ENCODE peak calls at places on chromosomes 7 and 10, in four cellular contexts. A is NCI-H524, J is A549, L is GM20000. G is an unnamed sample.

GRCh38 chr10:113616244-113617074 is 47.4 kb downstream of the NRAP start:
- DNase-seq in A (peak), J (peak), L (no peak), G (no peak)

GRCh38 chr7:351681-352480 is 61.9 kb downstream of the FOXL3 start:
- DNase-seq in A (no peak), J (no peak), L (no peak), G (no peak)

GRCh38 chr7:133682364-133683181 is 429.7 kb downstream of the EXOC4 start:
- DNase-seq in A (no peak), J (no peak), L (no peak), G (no peak)

GRCh38 chr10:97590082-97590747 is 694 bp downstream of the C10orf62 start:
- DNase-seq in A (no peak), J (no peak), L (no peak), G (no peak)

GRCh38 chr7:129611246-129612111 is at the start of gene NRF1:
- DNase-seq in A (peak), J (peak), L (peak), G (peak)

GRCh38 chr10:121862624-121863023 is 65.2 kb downstream of the ATE1 start:
- DNase-seq in A (no peak), J (peak), L (no peak), G (no peak)

GRCh38 chr10:1422275-1422674 is 315.1 kb downstream of the ADARB2 start:
- DNase-seq in A (no peak), J (no peak), L (no peak), G (no peak)

GRCh38 chr10:69043931-69044531 is 43.9 kb upstream of the SRGN start:
- DNase-seq in A (no peak), J (no peak), L (no peak), G (no peak)

GRCh38 chr10:58064714-58065528 is 202.8 kb downstream of the IPMK start:
- DNase-seq in A (peak), J (peak), L (peak), G (no peak)

GRCh38 chr10:95178266-95178665 is 15.8 kb upstream of the ACSM6 start:
- DNase-seq in A (no peak), J (no peak), L (no peak), G (no peak)

GRCh38 chr10:77782328-77783061 is 144.1 kb downstream of the DLG5 start:
- DNase-seq in A (no peak), J (no peak), L (no peak), G (peak)

GRCh38 chr7:16644624-16644986 is 949 bp downstream of the ANKMY2 start:
- DNase-seq in A (peak), J (peak), L (peak), G (no peak)

GRCh38 chr10:28241766-28242399 is 61.0 kb downstream of the MPP7 start:
- DNase-seq in A (peak), J (peak), L (peak), G (no peak)

GRCh38 chr7:69889338-69890080 is 291.2 kb downstream of the AUTS2 start:
- DNase-seq in A (peak), J (no peak), L (no peak), G (no peak)

G was measured in foreskin keratinocyte.